ENCODE peak calls at places on chromosomes 1 and 21, in five cellular contexts. R is COR-L47, G is activated gamma-delta T cell treated with Interleukin-2 at 50 U/mL for 16 hours, I is cardiac muscle cell, V is ureter. H is an unnamed sample.

GRCh38 chr1:42978317-42979036 is 19.8 kb upstream of the SLC2A1 start:
- DNase-seq in R (no peak), I (no peak), V (no peak), G (no peak), H (no peak)

GRCh38 chr1:64183985-64184440 is 19.4 kb upstream of the UBE2U start:
- DNase-seq in I (peak), V (no peak), R (no peak), G (no peak), H (no peak)

GRCh38 chr1:77513839-77514763 is 168.4 kb downstream of the ZZZ3 start:
- DNase-seq in G (no peak), I (peak), V (no peak), R (no peak), H (no peak)

GRCh38 chr1:221284028-221284427 is 404.8 kb downstream of the HLX start:
- DNase-seq in G (no peak), V (no peak), I (peak), R (peak), H (no peak)

GRCh38 chr1:57422271-57423134 is 1.4 kb downstream of the DAB1 start:
- DNase-seq in V (no peak), I (peak), G (no peak), R (peak), H (peak)

GRCh38 chr21:32463367-32463766 is 50.9 kb downstream of the EVA1C start:
- DNase-seq in R (no peak), V (no peak), I (peak), G (no peak), H (no peak)

GRCh38 chr1:207965602-207966387 is 54.9 kb upstream of the CD34 start:
- DNase-seq in R (no peak), V (no peak), I (no peak), G (no peak), H (no peak)

GRCh38 chr1:1833916-1834325 is 55.7 kb upstream of the NADK start:
- DNase-seq in V (no peak), G (no peak), I (no peak), R (no peak), H (no peak)

GRCh38 chr1:45622267-45622890 is 1.5 kb downstream of the CCDC17 start:
- DNase-seq in I (peak), V (peak), R (no peak), G (no peak), H (no peak)

GRCh38 chr1:34547043-34547674 is 207.7 kb upstream of the GJB5 start:
- DNase-seq in V (no peak), R (no peak), G (no peak), I (no peak), H (no peak)

GRCh38 chr1:117886101-117886795 is 43.2 kb downstream of the GDAP2 start:
- DNase-seq in I (peak), G (no peak), V (no peak), R (no peak), H (no peak)

GRCh38 chr1:183753464-183753891 is 51.4 kb upstream of the RGL1 start:
- DNase-seq in R (no peak), V (no peak), I (no peak), G (no peak), H (no peak)

GRCh38 chr1:205030916-205031315 is 12.1 kb upstream of the CNTN2 start:
- DNase-seq in G (no peak), R (no peak), V (no peak), I (no peak), H (no peak)

GRCh38 chr21:16424331-16424749 is 694.6 kb downstream of the USP25 start:
- DNase-seq in I (peak), V (no peak), G (no peak), R (no peak), H (no peak)

GRCh38 chr1:206612129-206612876 is at the start of gene EIF2D:
- DNase-seq in I (peak), G (peak), V (peak), R (peak), H (peak)

GRCh38 chr1:65512967-65513777 is 92.7 kb downstream of the LEPR start:
- DNase-seq in R (no peak), G (no peak), V (no peak), I (no peak), H (no peak)

GRCh38 chr1:234409328-234409727 is 36.1 kb downstream of the COA6 start:
- DNase-seq in G (no peak), I (no peak), R (no peak), V (no peak), H (no peak)

GRCh38 chr1:67053785-67054759 is at the start of gene SLC35D1:
- DNase-seq in G (peak), I (peak), V (peak), R (peak), H (peak)

GRCh38 chr1:48757363-48757762 is 19.3 kb downstream of the BEND5 start:
- DNase-seq in G (no peak), I (no peak), R (no peak), V (no peak), H (no peak)

GRCh38 chr1:63662056-63662836 is 69.0 kb downstream of the PGM1 start:
- DNase-seq in I (peak), R (no peak), V (no peak), G (no peak), H (no peak)

GRCh38 chr1:31848381-31848897 is 32.6 kb upstream of the SPOCD1 start:
- DNase-seq in R (no peak), G (peak), V (no peak), I (no peak), H (no peak)

GRCh38 chr1:218865591-218865990 is 308.1 kb upstream of the LYPLAL1 start:
- DNase-seq in I (peak), V (no peak), R (no peak), G (no peak), H (no peak)

GRCh38 chr1:40407453-40407852 is 33.9 kb downstream of the SMAP2 start:
- DNase-seq in R (no peak), G (no peak), I (no peak), V (no peak), H (no peak)

GRCh38 chr1:15245593-15246325 is 1.3 kb upstream of the FHAD1 start:
- DNase-seq in V (no peak), I (peak), G (no peak), R (no peak), H (no peak)

GRCh38 chr1:215526147-215526845 is 40.8 kb upstream of the KCTD3 start:
- DNase-seq in I (peak), G (no peak), V (no peak), R (peak), H (no peak)

GRCh38 chr1:16129921-16130543 is 25.8 kb downstream of the EPHA2 start:
- DNase-seq in R (no peak), I (no peak), V (no peak), G (no peak), H (no peak)

GRCh38 chr21:43574741-43575465 is 84.4 kb downstream of the HSF2BP start:
- DNase-seq in I (no peak), G (no peak), V (no peak), R (no peak), H (no peak)

GRCh38 chr1:228154021-228154684 is 4.4 kb downstream of the GJC2 start:
- DNase-seq in G (no peak), R (no peak), V (no peak), I (no peak), H (no peak)

GRCh38 chr1:10431065-10431730 is 965 bp downstream of the CENPS start:
- DNase-seq in R (no peak), I (peak), G (no peak), V (no peak), H (no peak)

GRCh38 chr1:228007054-228007800 is 429 bp downstream of the WNT3A start:
- DNase-seq in V (no peak), R (no peak), I (peak), G (no peak), H (no peak)

GRCh38 chr1:152697701-152698600 is at the start of gene LCE2A:
- DNase-seq in R (no peak), I (no peak), V (no peak), G (no peak), H (no peak)

GRCh38 chr1:147434926-147435325 is 106.4 kb upstream of the BCL9 start:
- DNase-seq in I (no peak), V (no peak), R (no peak), G (no peak), H (no peak)